ENCODE peak calls at places on chromosomes 7 and 10, in five cellular contexts. E is fibroblast of lung, C is mammary epithelial cell, Q is GM23338, P is keratinocyte. H is an unnamed sample.
A peak's percentile ranks its signal among the peaks of the same experiment; 100 is the strongest.

GRCh38 chr7:139902436-139903102 is 73.5 kb downstream of the TBXAS1 start:
- DNase-seq in E (no peak), C (no peak), Q (no peak), P (no peak), H (no peak)

GRCh38 chr7:47520408-47520807 is 61.5 kb downstream of the TNS3 start:
- DNase-seq in E (peak; percentile 95), C (no peak), Q (no peak), P (no peak), H (no peak)

GRCh38 chr10:132163278-132163765 is 23.4 kb upstream of the DPYSL4 start:
- DNase-seq in E (no peak), C (no peak), Q (peak; percentile 94), P (no peak), H (no peak)

GRCh38 chr10:17547026-17547425 is 70.1 kb downstream of the HACD1 start:
- DNase-seq in E (peak; percentile 84), C (no peak), Q (no peak), P (no peak), H (no peak)

GRCh38 chr10:30704016-30704600 is 74.6 kb upstream of the LYZL2 start:
- DNase-seq in E (no peak), C (no peak), Q (no peak), P (no peak), H (no peak)

GRCh38 chr10:77247076-77247561 is 390.5 kb downstream of the KCNMA1 start:
- DNase-seq in E (peak; percentile 82), C (no peak), Q (no peak), P (no peak), H (peak; percentile 81)

GRCh38 chr10:76902949-76903348 is 734.7 kb downstream of the KCNMA1 start:
- DNase-seq in E (no peak), C (no peak), Q (peak; percentile 82), P (no peak), H (peak; percentile 64)

GRCh38 chr7:111232249-111233084 is 141.5 kb downstream of the LRRN3 start:
- DNase-seq in E (peak; percentile 76), C (peak; percentile 56), Q (no peak), P (no peak), H (no peak)

GRCh38 chr10:15096661-15097010 is 519 bp upstream of the RPP38 start:
- DNase-seq in E (no peak), C (no peak), Q (no peak), P (no peak), H (no peak)

GRCh38 chr7:139960158-139960557 is 102.6 kb downstream of the PARP12 start:
- DNase-seq in E (peak; percentile 35), C (no peak), Q (no peak), P (no peak), H (no peak)

GRCh38 chr10:78973901-78974408 is 94.8 kb upstream of the ZMIZ1 start:
- DNase-seq in E (peak; percentile 76), C (no peak), Q (peak; percentile 90), P (no peak), H (peak; percentile 80)

GRCh38 chr7:93374345-93374940 is 142.3 kb downstream of the VPS50 start:
- DNase-seq in E (peak; percentile 44), C (peak; percentile 20), Q (peak; percentile 76), P (no peak), H (peak; percentile 57)

GRCh38 chr7:2613926-2614613 is 17.7 kb upstream of the TTYH3 start:
- DNase-seq in E (no peak), C (no peak), Q (no peak), P (no peak), H (no peak)

GRCh38 chr10:100186813-100187212 is 984 bp upstream of the ERLIN1 start:
- DNase-seq in E (no peak), C (no peak), Q (peak; percentile 1), P (no peak), H (no peak)

GRCh38 chr10:128632694-128633093 is 506.5 kb upstream of the MKI67 start:
- DNase-seq in E (no peak), C (no peak), Q (no peak), P (no peak), H (no peak)

GRCh38 chr7:121101621-121102020 is 113.1 kb downstream of the CPED1 start:
- DNase-seq in E (no peak), C (no peak), Q (peak; percentile 53), P (no peak), H (no peak)

GRCh38 chr7:17786314-17786852 is 153.9 kb downstream of the SNX13 start:
- DNase-seq in E (no peak), C (no peak), Q (no peak), P (no peak), H (no peak)

GRCh38 chr10:75544381-75544780 is 113.0 kb downstream of the LRMDA start:
- DNase-seq in E (peak; percentile 24), C (no peak), Q (no peak), P (no peak), H (no peak)

GRCh38 chr7:74355091-74355490 is 65.9 kb downstream of the CLIP2 start:
- DNase-seq in E (peak; percentile 83), C (peak; percentile 81), Q (no peak), P (peak; percentile 40), H (no peak)

GRCh38 chr10:71773221-71773971 is at the start of gene VSIR:
- DNase-seq in E (peak; percentile 69), C (peak; percentile 89), Q (peak; percentile 81), P (no peak), H (peak; percentile 94)

GRCh38 chr10:132351611-132352010 is 19.6 kb downstream of the LRRC27 start:
- DNase-seq in E (no peak), C (no peak), Q (no peak), P (no peak), H (no peak)

GRCh38 chr10:124736491-124737136 is 7.6 kb downstream of the FAM53B start:
- DNase-seq in E (peak; percentile 60), C (peak; percentile 65), Q (no peak), P (no peak), H (peak; percentile 76)

DNA sequence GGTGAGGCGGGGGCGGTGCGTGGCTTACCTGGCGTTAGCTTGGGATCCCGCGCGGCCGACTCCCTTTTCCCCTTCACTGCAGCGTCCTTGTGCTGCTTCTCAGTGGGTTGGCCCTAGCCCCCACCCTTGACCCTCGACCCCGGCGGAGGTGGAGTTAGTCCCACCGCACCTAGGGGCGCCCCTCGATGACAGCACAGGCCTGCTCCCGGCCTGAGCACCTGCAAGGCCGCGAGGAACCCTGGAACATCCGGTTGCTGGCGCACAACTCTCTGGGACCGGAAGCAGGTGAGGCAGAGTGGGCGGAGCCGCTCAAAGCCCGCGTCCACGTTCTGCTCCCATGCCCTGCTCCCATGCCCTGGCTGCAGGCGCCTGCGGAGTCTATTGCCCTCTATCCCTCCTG is 266.9 kb downstream of the USP6NL start:
- DNase-seq in E (no peak), C (no peak), Q (peak; percentile 65), P (no peak), H (no peak)
- H3K4me2 ChIP-seq in E (no peak overlapping the region), C (no peak overlapping the region), Q (no peak overlapping the region), P (no peak overlapping the region), H (no peak overlapping the region)

GRCh38 chr7:105638942-105639495 is 57.7 kb upstream of the EFCAB10 start:
- DNase-seq in E (no peak), C (no peak), Q (peak; percentile 95), P (no peak), H (peak; percentile 48)

GRCh38 chr7:105639677-105640493 is 58.6 kb upstream of the EFCAB10 start:
- DNase-seq in E (no peak), C (no peak), Q (peak; percentile 70), P (no peak), H (no peak)

GRCh38 chr7:105638324-105638723 is 57.0 kb upstream of the EFCAB10 start:
- DNase-seq in E (no peak), C (no peak), Q (peak; percentile 57), P (no peak), H (no peak)

GRCh38 chr7:105637755-105638154 is 56.5 kb upstream of the EFCAB10 start:
- DNase-seq in E (no peak), C (no peak), Q (no peak), P (no peak), H (no peak)

GRCh38 chr7:105636982-105637381 is 55.7 kb upstream of the EFCAB10 start:
- DNase-seq in E (no peak), C (no peak), Q (no peak), P (no peak), H (no peak)
- H3K4me3 ChIP-seq in E (no peak overlapping the region), C (no peak overlapping the region), Q (peak overlapping the region; percentile 46), P (no peak overlapping the region), H (no peak overlapping the region)

GRCh38 chr7:159198016-159198724 is 53.5 kb upstream of the VIPR2 start:
- DNase-seq in E (no peak), C (no peak), Q (no peak), P (no peak), H (no peak)
- H3K4me2 ChIP-seq in E (no peak overlapping the region), C (no peak overlapping the region), Q (no peak overlapping the region), P (no peak overlapping the region), H (no peak overlapping the region)

DNA sequence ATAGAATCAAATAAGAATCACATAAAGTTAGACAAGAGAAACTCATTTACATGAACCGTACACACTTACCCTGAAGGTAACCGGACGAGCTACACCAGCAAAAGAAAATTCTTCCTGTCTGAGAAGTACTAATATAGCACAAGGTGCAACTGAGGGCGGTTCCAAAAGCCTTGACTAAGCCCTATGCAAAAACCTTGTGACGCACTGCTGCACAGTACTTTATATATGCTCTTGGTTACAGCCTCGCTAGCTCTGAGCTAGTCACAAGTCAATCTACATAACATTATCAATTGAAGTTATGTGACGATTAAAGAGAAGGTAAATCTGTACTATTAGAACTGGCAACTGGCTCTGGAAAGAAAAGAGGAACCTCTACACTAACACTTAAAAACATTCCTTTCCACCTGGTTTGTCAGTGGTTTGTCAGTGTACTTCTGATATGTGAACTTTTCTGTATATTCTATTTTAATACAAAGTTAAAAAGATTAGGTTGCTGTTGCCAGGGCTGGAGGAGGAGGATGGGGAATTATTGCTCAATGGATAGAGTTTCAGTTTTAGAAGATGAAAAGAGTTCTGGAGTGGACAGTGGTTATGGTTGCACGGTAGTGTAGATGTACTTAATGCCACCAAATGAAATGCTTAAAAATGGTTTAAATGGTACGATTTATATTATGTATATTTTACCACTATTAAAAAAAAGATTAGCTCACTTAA is 21.6 kb downstream of the NT5C3A start:
- DNase-seq in E (no peak), C (peak; percentile 90), Q (no peak), P (peak; percentile 44), H (peak; percentile 64)
- H3K4me3 ChIP-seq in E (no peak overlapping the region), C (peak overlapping the region; percentile 30), Q (no peak overlapping the region), P (peak overlapping the region; percentile 58), H (no peak overlapping the region)

DNA sequence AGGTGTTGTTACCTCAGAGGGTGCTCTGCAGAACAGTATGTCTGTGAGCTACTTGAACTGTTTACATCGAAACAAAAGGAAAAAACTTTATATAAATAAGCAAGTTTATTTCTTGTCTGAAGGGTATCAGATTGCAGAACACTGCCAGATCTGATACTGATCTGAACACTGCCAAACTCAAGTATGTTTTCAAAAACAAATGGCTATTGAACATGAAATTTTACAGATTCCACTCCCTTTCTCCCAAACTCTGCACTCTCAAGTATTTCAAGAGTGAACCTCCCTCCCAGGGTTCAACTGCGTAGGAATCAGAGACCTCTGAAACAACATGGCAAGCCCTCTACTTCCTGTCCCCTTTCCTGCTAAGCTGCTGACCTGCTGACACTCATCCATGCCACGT is 216.6 kb downstream of the ZNF33B start:
- DNase-seq in E (no peak), C (no peak), Q (no peak), P (no peak), H (no peak)
- H3K4me2 ChIP-seq in E (no peak overlapping the region), C (no peak overlapping the region), Q (no peak overlapping the region), P (no peak overlapping the region), H (no peak overlapping the region)

DNA sequence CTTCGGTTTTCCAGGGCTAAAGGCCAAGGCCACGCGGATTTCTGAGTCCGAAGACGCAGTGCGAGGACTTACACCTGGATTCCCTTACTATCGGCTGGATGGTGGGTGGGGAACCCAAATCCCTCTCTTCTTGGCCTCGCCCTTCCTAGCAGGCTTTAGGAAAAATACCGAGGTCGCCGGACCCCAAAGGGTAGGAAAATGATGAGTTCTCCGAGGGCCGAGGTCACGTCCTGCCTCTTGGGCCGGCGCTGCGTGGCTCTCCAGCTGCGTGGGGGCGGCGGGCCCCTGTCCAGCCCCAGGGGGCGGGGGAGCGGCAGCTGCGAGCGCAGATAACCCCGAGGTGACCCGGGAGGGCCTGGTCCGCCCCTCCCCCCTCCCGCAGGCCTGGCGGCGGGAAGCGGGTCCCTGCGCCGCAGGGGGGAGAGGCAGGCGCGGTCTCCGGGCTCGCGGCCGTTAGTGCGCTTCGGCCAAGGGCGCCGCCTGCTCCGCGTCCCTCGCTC is 805 bp upstream of the HMX3 start:
- DNase-seq in E (no peak), C (no peak), Q (peak; percentile 42), P (no peak), H (no peak)
- H3K4me3 ChIP-seq in E (no peak overlapping the region), C (no peak overlapping the region), Q (peak overlapping the region; percentile 57), P (no peak overlapping the region), H (no peak overlapping the region)

H was measured in hepatocyte.